ENCODE peak calls at places on chromosome 1, in nine cellular contexts. One of them, this sample, is unnamed.

GRCh38 chr1:155125946-155126493 is 1.7 kb upstream of the EFNA1 start:
- DNase-seq in A549: no peak
- DNase-seq in fibroblast of mammary gland: peak
- DNase-seq in CD8-positive, alpha-beta memory T cell: no peak
- DNase-seq in NB4: no peak
- DNase-seq in NCI-H1694: no peak
- DNase-seq in breast epithelium: peak
- DNase-seq in stomach: peak
- DNase-seq in GM06990: no peak
- DNase-seq in this sample: peak

GRCh38 chr1:226342656-226343055 is 33.7 kb upstream of the LIN9 start:
- DNase-seq in fibroblast of mammary gland: no peak
- DNase-seq in NCI-H1694: no peak
- DNase-seq in NB4: no peak
- DNase-seq in breast epithelium: no peak
- DNase-seq in A549: no peak
- DNase-seq in CD8-positive, alpha-beta memory T cell: no peak
- DNase-seq in stomach: no peak
- DNase-seq in GM06990: no peak
- DNase-seq in this sample: no peak

GRCh38 chr1:170664283-170664827 is 424 bp downstream of the PRRX1 start:
- DNase-seq in A549: no peak
- DNase-seq in GM06990: no peak
- DNase-seq in NB4: no peak
- DNase-seq in breast epithelium: no peak
- DNase-seq in fibroblast of mammary gland: no peak
- DNase-seq in stomach: no peak
- DNase-seq in CD8-positive, alpha-beta memory T cell: no peak
- DNase-seq in NCI-H1694: no peak
- DNase-seq in this sample: peak

GRCh38 chr1:172742599-172743500 is 83.9 kb downstream of the FASLG start:
- DNase-seq in A549: peak
- DNase-seq in fibroblast of mammary gland: peak
- DNase-seq in CD8-positive, alpha-beta memory T cell: peak
- DNase-seq in breast epithelium: no peak
- DNase-seq in stomach: no peak
- DNase-seq in NB4: peak
- DNase-seq in GM06990: no peak
- DNase-seq in NCI-H1694: peak
- DNase-seq in this sample: no peak

GRCh38 chr1:26538480-26539412 is 9.2 kb downstream of the RPS6KA1 start:
- DNase-seq in NB4: peak
- DNase-seq in stomach: peak
- DNase-seq in NCI-H1694: peak
- DNase-seq in A549: peak
- DNase-seq in CD8-positive, alpha-beta memory T cell: peak
- DNase-seq in breast epithelium: no peak
- DNase-seq in GM06990: no peak
- DNase-seq in fibroblast of mammary gland: peak
- DNase-seq in this sample: peak

GRCh38 chr1:10936998-10937901 is 75.2 kb upstream of the TARDBP start:
- DNase-seq in fibroblast of mammary gland: no peak
- DNase-seq in stomach: peak
- DNase-seq in CD8-positive, alpha-beta memory T cell: no peak
- DNase-seq in breast epithelium: no peak
- DNase-seq in NCI-H1694: no peak
- DNase-seq in NB4: no peak
- DNase-seq in A549: no peak
- DNase-seq in GM06990: no peak
- DNase-seq in this sample: no peak

GRCh38 chr1:201711811-201712210 is 117.1 kb upstream of the IPO9 start:
- DNase-seq in NB4: no peak
- DNase-seq in CD8-positive, alpha-beta memory T cell: no peak
- DNase-seq in stomach: no peak
- DNase-seq in fibroblast of mammary gland: peak
- DNase-seq in GM06990: no peak
- DNase-seq in A549: no peak
- DNase-seq in NCI-H1694: no peak
- DNase-seq in breast epithelium: no peak
- DNase-seq in this sample: no peak

GRCh38 chr1:209625791-209626285 is 26.4 kb downstream of the LAMB3 start:
- DNase-seq in breast epithelium: no peak
- DNase-seq in NB4: no peak
- DNase-seq in NCI-H1694: peak
- DNase-seq in stomach: no peak
- DNase-seq in CD8-positive, alpha-beta memory T cell: no peak
- DNase-seq in A549: no peak
- DNase-seq in GM06990: no peak
- DNase-seq in fibroblast of mammary gland: no peak
- DNase-seq in this sample: peak

GRCh38 chr1:156365754-156366153 is 3.3 kb upstream of the RHBG start:
- DNase-seq in stomach: no peak
- DNase-seq in GM06990: no peak
- DNase-seq in CD8-positive, alpha-beta memory T cell: no peak
- DNase-seq in breast epithelium: no peak
- DNase-seq in NCI-H1694: no peak
- DNase-seq in NB4: no peak
- DNase-seq in A549: no peak
- DNase-seq in fibroblast of mammary gland: no peak
- DNase-seq in this sample: no peak

GRCh38 chr1:70443739-70444138 is 32.7 kb downstream of the CTH start:
- DNase-seq in CD8-positive, alpha-beta memory T cell: no peak
- DNase-seq in NB4: no peak
- DNase-seq in stomach: no peak
- DNase-seq in fibroblast of mammary gland: no peak
- DNase-seq in NCI-H1694: no peak
- DNase-seq in GM06990: no peak
- DNase-seq in A549: no peak
- DNase-seq in breast epithelium: no peak
- DNase-seq in this sample: no peak

GRCh38 chr1:149942207-149942606 is 5.5 kb upstream of the MTMR11 start:
- DNase-seq in fibroblast of mammary gland: peak
- DNase-seq in A549: peak
- DNase-seq in NCI-H1694: no peak
- DNase-seq in breast epithelium: no peak
- DNase-seq in CD8-positive, alpha-beta memory T cell: no peak
- DNase-seq in stomach: no peak
- DNase-seq in GM06990: no peak
- DNase-seq in NB4: no peak
- DNase-seq in this sample: no peak

GRCh38 chr1:206961668-206962067 is 8.6 kb downstream of the FCAMR start:
- DNase-seq in CD8-positive, alpha-beta memory T cell: no peak
- DNase-seq in fibroblast of mammary gland: no peak
- DNase-seq in A549: no peak
- DNase-seq in GM06990: no peak
- DNase-seq in NB4: no peak
- DNase-seq in NCI-H1694: no peak
- DNase-seq in stomach: no peak
- DNase-seq in breast epithelium: no peak
- DNase-seq in this sample: no peak